ENCODE peak calls at places on chromosomes 1 and 21, in four cellular contexts. K, X, T and M are unnamed samples.
A peak's percentile ranks its signal among the peaks of the same experiment; 100 is the strongest.

GRCh38 chr1:222465211-222466041 is 82.5 kb downstream of the HHIPL2 start:
- DNase-seq in K (peak; percentile 89), X (peak; percentile 91), T (peak; percentile 95), M (peak; percentile 99)

GRCh38 chr1:191432817-191433216 is 725.4 kb upstream of the RGS18 start:
- DNase-seq in K (no peak), X (no peak), T (no peak), M (no peak)

GRCh38 chr21:46413365-46413696 is 45.4 kb upstream of the DIP2A start:
- DNase-seq in K (no peak), X (no peak), T (no peak), M (no peak)

GRCh38 chr1:39238476-39238875 is 34.0 kb downstream of the MACF1 start:
- DNase-seq in K (no peak), X (no peak), T (no peak), M (no peak)

GRCh38 chr1:182301026-182301436 is 90.6 kb downstream of the GLUL start:
- DNase-seq in K (no peak), X (no peak), T (peak; percentile 33), M (peak; percentile 52)

GRCh38 chr1:25843483-25843882 is 15.8 kb downstream of the AUNIP start:
- DNase-seq in K (no peak), X (no peak), T (no peak), M (no peak)

GRCh38 chr1:196295766-196296165 is 312.5 kb downstream of the KCNT2 start:
- DNase-seq in K (no peak), X (no peak), T (no peak), M (no peak)

GRCh38 chr1:75539230-75540116 is 71.4 kb downstream of the SLC44A5 start:
- DNase-seq in K (no peak), X (no peak), T (no peak), M (no peak)

GRCh38 chr21:41226853-41227252 is 58.9 kb downstream of the BACE2 start:
- DNase-seq in K (no peak), X (no peak), T (no peak), M (no peak)

GRCh38 chr1:231126181-231126580 is 35.7 kb upstream of the TRIM67 start:
- DNase-seq in K (no peak), X (no peak), T (peak; percentile 9), M (no peak)